ENCODE peak calls at places on chromosomes 2 and 18, in five cellular contexts. J is stimulated activated CD8-positive, alpha-beta memory T cell treated with anti-CD3 and anti-CD28 coated beads, Interleukin-7, amount 100 ng/mL, for 1 hour; F is activated CD4-positive, CD25-positive, alpha-beta regulatory T cell; W is frontal cortex; E is K562. P is an unnamed sample.

GRCh38 chr2:241035818-241036396 is 37.5 kb downstream of the SNED1 start:
- DNase-seq in F (no peak), E (peak), J (peak), W (peak), P (no peak)

GRCh38 chr2:28231110-28231621 is 161.5 kb upstream of the FOSL2 start:
- DNase-seq in E (no peak), J (no peak), F (no peak), W (no peak), P (peak)

GRCh38 chr2:133418671-133419070 is 149.6 kb downstream of the NCKAP5 start:
- DNase-seq in E (no peak), W (no peak), J (no peak), F (no peak), P (peak)

GRCh38 chr2:156170929-156171328 is 161.6 kb downstream of the NR4A2 start:
- DNase-seq in W (no peak), F (no peak), J (no peak), E (no peak), P (no peak)

GRCh38 chr2:235710933-235711332 is 217.1 kb downstream of the AGAP1 start:
- DNase-seq in J (no peak), W (no peak), E (no peak), F (no peak), P (no peak)

GRCh38 chr18:7723558-7723957 is 156.4 kb downstream of the PTPRM start:
- DNase-seq in J (no peak), W (no peak), E (no peak), F (no peak), P (no peak)

GRCh38 chr2:609520-610280 is 67.5 kb downstream of the TMEM18 start:
- DNase-seq in J (no peak), W (no peak), E (no peak), F (no peak), P (no peak)

GRCh38 chr2:199850718-199851498 is at the start of gene FTCDNL1:
- DNase-seq in J (peak), F (peak), W (peak), E (peak), P (peak)

GRCh38 chr2:74488643-74489481 is 6.0 kb downstream of the TTC31 start:
- DNase-seq in J (no peak), F (no peak), W (no peak), E (no peak), P (no peak)

GRCh38 chr18:31489311-31489710 is 8.7 kb upstream of the DSG2 start:
- DNase-seq in J (no peak), F (no peak), E (no peak), W (no peak), P (no peak)

GRCh38 chr2:201406077-201406662 is 45.1 kb downstream of the TRAK2 start:
- DNase-seq in W (no peak), J (no peak), F (no peak), E (peak), P (peak)

GRCh38 chr2:193154076-193154475 is 959.3 kb upstream of the TMEFF2 start:
- DNase-seq in E (no peak), F (no peak), J (no peak), W (no peak), P (no peak)

GRCh38 chr2:176830362-176830761 is 382.2 kb upstream of the HNRNPA3 start:
- DNase-seq in J (no peak), E (no peak), F (no peak), W (no peak), P (peak)

GRCh38 chr18:79825913-79826312 is 28.2 kb downstream of the KCNG2 start:
- DNase-seq in J (no peak), F (no peak), W (no peak), E (no peak), P (no peak)

GRCh38 chr18:12283256-12283655 is 24.8 kb upstream of the TUBB6 start:
- DNase-seq in F (no peak), W (no peak), J (no peak), E (peak), P (peak)

GRCh38 chr18:56148373-56148772 is 490.0 kb downstream of the TXNL1 start:
- DNase-seq in E (no peak), J (no peak), F (no peak), W (no peak), P (peak)

GRCh38 chr18:25190468-25190867 is 161.5 kb downstream of the ZNF521 start:
- DNase-seq in F (no peak), J (no peak), E (no peak), W (no peak), P (peak)

GRCh38 chr2:151851761-151852160 is 23.5 kb upstream of the ARL5A start:
- DNase-seq in F (no peak), E (no peak), J (no peak), W (no peak), P (peak)

GRCh38 chr2:69943000-69943840 is 18.2 kb downstream of the ASPRV1 start:
- DNase-seq in W (no peak), F (no peak), J (no peak), E (no peak), P (no peak)

GRCh38 chr2:222568866-222569265 is 87.0 kb downstream of the FARSB start:
- DNase-seq in J (no peak), E (no peak), W (no peak), F (no peak), P (peak)

GRCh38 chr2:130824492-130825061 is 12.1 kb upstream of the ARHGEF4 start:
- DNase-seq in E (no peak), F (peak), J (peak), W (peak), P (peak)

GRCh38 chr2:133346654-133347053 is 221.6 kb downstream of the NCKAP5 start:
- DNase-seq in F (no peak), J (no peak), E (no peak), W (no peak), P (peak)

GRCh38 chr2:72007402-72007801 is 140.3 kb downstream of the CYP26B1 start:
- DNase-seq in F (no peak), W (no peak), E (no peak), J (no peak), P (no peak)

GRCh38 chr18:34493566-34494358 is 216.3 kb upstream of the DTNA start:
- DNase-seq in J (no peak), F (no peak), W (peak), E (no peak), P (no peak)

GRCh38 chr2:26605195-26605968 is 35.8 kb downstream of the CIB4 start:
- DNase-seq in E (peak), F (no peak), J (no peak), W (no peak), P (peak)

GRCh38 chr18:80157708-80158343 is 48.8 kb downstream of the ADNP2 start:
- DNase-seq in W (peak), J (peak), E (peak), F (peak), P (peak)

GRCh38 chr2:110864176-110864575 is 131.8 kb downstream of the ACOXL start:
- DNase-seq in J (no peak), E (no peak), F (no peak), W (no peak), P (no peak)

GRCh38 chr18:31101148-31102019 is 837 bp downstream of the DSC2 start:
- DNase-seq in J (no peak), W (peak), E (peak), F (no peak), P (no peak)

GRCh38 chr2:30225131-30225762 is 6.1 kb upstream of the LBH start:
- DNase-seq in J (no peak), F (no peak), W (no peak), E (no peak), P (peak)

GRCh38 chr2:22893773-22894517 is 491.0 kb upstream of the KLHL29 start:
- DNase-seq in E (no peak), W (no peak), F (no peak), J (no peak), P (peak)

GRCh38 chr2:43196773-43197567 is 29.4 kb downstream of the ZFP36L2 start:
- DNase-seq in W (no peak), J (no peak), F (no peak), E (no peak), P (peak)

GRCh38 chr2:204638795-204639194 is 93.5 kb downstream of the PARD3B start:
- DNase-seq in J (no peak), F (no peak), W (no peak), E (no peak), P (no peak)

GRCh38 chr18:30987479-30988241 is 54.9 kb downstream of the DSC3 start:
- DNase-seq in W (no peak), J (no peak), F (no peak), E (peak), P (no peak)

GRCh38 chr18:75157359-75157758 is 51.6 kb downstream of the PTGR3 start:
- DNase-seq in J (no peak), W (no peak), E (no peak), F (no peak), P (no peak)

GRCh38 chr18:55763805-55764204 is 175.8 kb upstream of the TCF4 start:
- DNase-seq in W (no peak), F (no peak), E (no peak), J (no peak), P (no peak)

P was measured in M059J.